ENCODE peak calls at places on chromosomes 11 and 22, in six cellular contexts. A is CD8-positive, alpha-beta T cell; S is suprapubic skin; C is GM23338; K is AG04450; R is pancreas. V is an unnamed sample.
A peak's percentile ranks its signal among the peaks of the same experiment; 100 is the strongest.

GRCh38 chr22:19271856-19272535 is 19.5 kb downstream of the CLTCL1 start:
- DNase-seq in R (no peak), C (no peak), K (peak; percentile 15), S (no peak), A (no peak), V (peak; percentile 13)

GRCh38 chr22:46547179-46547882 is 9.9 kb upstream of the CELSR1 start:
- DNase-seq in K (no peak), R (no peak), C (no peak), A (no peak), S (no peak), V (no peak)

GRCh38 chr11:107769189-107769588 is 57.3 kb upstream of the SLN start:
- DNase-seq in S (no peak), C (no peak), K (no peak), A (no peak), R (no peak), V (no peak)

GRCh38 chr11:1916132-1916985 is 3.1 kb upstream of the TNNT3 start:
- DNase-seq in K (no peak), S (no peak), C (no peak), R (no peak), A (no peak), V (no peak)

GRCh38 chr11:121711236-121711635 is 258.5 kb upstream of the SORL1-AS1 start:
- DNase-seq in K (no peak), R (no peak), C (no peak), S (no peak), A (no peak), V (no peak)

GRCh38 chr11:75475767-75476650 is 43.0 kb upstream of the KLHL35 start:
- DNase-seq in R (no peak), A (peak; percentile 4), C (no peak), K (no peak), S (no peak), V (no peak)

GRCh38 chr22:22977479-22978200 is 90.0 kb downstream of the IGLL5 start:
- DNase-seq in K (no peak), C (no peak), S (no peak), R (no peak), A (no peak), V (no peak)

GRCh38 chr22:25748704-25749103 is 6.7 kb downstream of the MYO18B start:
- DNase-seq in S (no peak), C (no peak), A (no peak), R (no peak), K (no peak), V (no peak)

GRCh38 chr11:35792148-35792845 is 129.7 kb downstream of the TRIM44 start:
- DNase-seq in R (no peak), A (no peak), K (no peak), C (no peak), S (no peak), V (no peak)

GRCh38 chr22:21632931-21633330 is 371 bp downstream of the CCDC116 start:
- DNase-seq in K (no peak), S (no peak), C (no peak), A (no peak), R (no peak), V (no peak)

GRCh38 chr11:43278302-43278956 is 33.4 kb upstream of the API5 start:
- DNase-seq in K (no peak), S (no peak), R (no peak), A (no peak), C (peak; percentile 74), V (no peak)

DNA sequence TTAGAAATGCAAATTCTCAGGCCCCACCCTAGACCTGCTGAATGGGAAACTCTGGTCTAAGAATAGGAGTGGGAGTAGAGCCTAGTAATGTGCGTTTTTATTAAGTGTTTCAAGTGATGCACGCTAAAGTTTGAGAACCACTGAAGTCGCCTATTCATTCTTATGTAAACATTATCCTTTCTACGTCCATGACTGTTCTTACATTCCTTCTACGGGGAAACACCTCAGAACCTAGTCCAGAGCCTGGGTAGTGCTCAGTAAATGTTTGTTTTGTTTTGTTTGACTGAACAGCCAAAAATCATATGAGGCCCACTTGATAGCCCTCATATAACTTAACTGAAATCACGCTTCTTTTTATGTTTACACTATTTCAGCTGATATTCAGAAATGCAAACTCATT is 29.8 kb downstream of the VSIG10L2 start:
- DNase-seq in S (no peak), A (no peak), R (no peak), K (no peak), C (no peak), V (no peak)
- TF ChIP-seq CTCF in S (no peak), A (no peak), R (no peak), K (no peak), C (no peak), V (no peak)

GRCh38 chr11:63572026-63572688 is 9.0 kb upstream of the PLAAT2 start:
- DNase-seq in C (no peak), S (no peak), R (no peak), A (no peak), K (no peak), V (peak; percentile 60)
- TF ChIP-seq CTCF in C (no peak), S (no peak), R (no peak), A (peak; percentile 49), K (no peak), V (no peak)

GRCh38 chr11:34464591-34465036 is 25.9 kb downstream of the CAT start:
- DNase-seq in S (no peak), R (no peak), C (no peak), A (no peak), K (no peak), V (no peak)

GRCh38 chr11:34473603-34474169 is 35.0 kb downstream of the CAT start:
- DNase-seq in K (no peak), R (no peak), S (no peak), A (no peak), C (no peak), V (no peak)

GRCh38 chr11:34466802-34467488 is 28.2 kb downstream of the CAT start:
- DNase-seq in A (no peak), S (no peak), R (no peak), C (no peak), K (no peak), V (no peak)

DNA sequence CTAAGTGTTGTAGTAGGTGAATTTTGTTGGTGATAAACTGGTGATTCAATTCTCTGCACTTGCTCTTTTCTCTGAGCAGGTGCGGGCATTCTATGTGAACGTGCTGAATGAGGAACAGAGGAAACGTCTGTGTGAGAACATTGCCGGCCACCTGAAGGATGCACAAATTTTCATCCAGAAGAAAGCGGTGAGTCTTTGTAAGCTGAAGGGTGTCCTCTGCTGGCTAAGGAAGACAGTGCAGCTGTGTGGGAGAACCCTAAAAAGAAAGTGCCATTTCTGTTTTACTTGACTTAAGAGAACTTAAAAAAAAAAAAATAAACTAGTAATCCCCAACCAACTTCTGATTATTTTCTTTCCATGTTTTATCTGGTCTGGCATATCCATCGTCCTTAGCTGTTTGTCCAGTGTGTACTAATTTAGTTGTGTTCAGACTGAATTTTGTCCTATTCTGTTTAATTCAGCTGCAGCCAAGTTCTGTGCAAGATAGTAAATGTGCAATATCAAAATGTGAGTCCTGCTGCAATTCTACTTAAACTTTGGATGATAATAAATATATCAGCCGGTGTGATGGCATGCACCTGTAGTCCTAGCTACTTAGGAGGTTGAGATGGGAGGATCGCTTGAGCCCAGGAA is 29.6 kb downstream of the CAT start:
- DNase-seq in R (no peak), S (no peak), A (no peak), K (no peak), C (peak; percentile 68), V (no peak)
- TF ChIP-seq CTCF in R (peak; percentile 39), S (peak; percentile 45), A (peak; percentile 65), K (peak; percentile 56), C (peak; percentile 66), V (peak; percentile 43)

GRCh38 chr11:62588966-62589637 is 2.2 kb downstream of the TUT1 start:
- DNase-seq in R (no peak), S (no peak), A (no peak), C (peak; percentile 55), K (no peak), V (no peak)
- TF ChIP-seq CTCF in R (no peak), S (no peak), A (no peak), C (peak; percentile 51), K (peak; percentile 49), V (peak; percentile 45)

V was measured in osteocyte.